ENCODE peak calls at places on chromosomes 5 and 9, in ten cellular contexts. One of them, this sample, is unnamed.

GRCh38 chr5:21574429-21574828 is 1278.7 kb downstream of the CDH12 start:
- DNase-seq in MCF 10A: no peak
- DNase-seq in mammary epithelial cell: no peak
- DNase-seq in AG09319: no peak
- DNase-seq in gastrocnemius medialis: no peak
- DNase-seq in tibial artery: no peak
- DNase-seq in ovary: no peak
- DNase-seq in foreskin fibroblast: no peak
- DNase-seq in coronary artery: no peak
- DNase-seq in cardiac muscle cell: no peak
- DNase-seq in this sample: no peak

GRCh38 chr9:86187121-86187520 is 72.3 kb downstream of the C9orf153 start:
- DNase-seq in gastrocnemius medialis: no peak
- DNase-seq in MCF 10A: peak; percentile 36
- DNase-seq in AG09319: no peak
- DNase-seq in mammary epithelial cell: no peak
- DNase-seq in tibial artery: no peak
- DNase-seq in ovary: no peak
- DNase-seq in cardiac muscle cell: peak; percentile 62
- DNase-seq in foreskin fibroblast: no peak
- DNase-seq in coronary artery: no peak
- DNase-seq in this sample: no peak

GRCh38 chr9:135602789-135603481 is 36.4 kb downstream of the GLT6D1 start:
- DNase-seq in cardiac muscle cell: peak; percentile 45
- DNase-seq in MCF 10A: peak; percentile 51
- DNase-seq in tibial artery: no peak
- DNase-seq in gastrocnemius medialis: no peak
- DNase-seq in AG09319: no peak
- DNase-seq in foreskin fibroblast: peak; percentile 68
- DNase-seq in mammary epithelial cell: peak; percentile 23
- DNase-seq in coronary artery: peak; percentile 55
- DNase-seq in ovary: no peak
- DNase-seq in this sample: no peak

GRCh38 chr5:149072376-149072775 is 9.5 kb upstream of the SH3TC2 start:
- DNase-seq in gastrocnemius medialis: no peak
- DNase-seq in AG09319: no peak
- DNase-seq in foreskin fibroblast: no peak
- DNase-seq in mammary epithelial cell: no peak
- DNase-seq in tibial artery: no peak
- DNase-seq in cardiac muscle cell: no peak
- DNase-seq in MCF 10A: no peak
- DNase-seq in coronary artery: no peak
- DNase-seq in ovary: no peak
- DNase-seq in this sample: no peak

GRCh38 chr9:134169724-134170401 is 5.5 kb upstream of the RNU6ATAC start:
- DNase-seq in gastrocnemius medialis: no peak
- DNase-seq in tibial artery: no peak
- DNase-seq in ovary: no peak
- DNase-seq in mammary epithelial cell: no peak
- DNase-seq in foreskin fibroblast: no peak
- DNase-seq in AG09319: no peak
- DNase-seq in MCF 10A: no peak
- DNase-seq in coronary artery: no peak
- DNase-seq in cardiac muscle cell: no peak
- DNase-seq in this sample: no peak

GRCh38 chr5:178378527-178379484 is 146.2 kb upstream of the PHYKPL start:
- DNase-seq in coronary artery: no peak
- DNase-seq in MCF 10A: no peak
- DNase-seq in mammary epithelial cell: no peak
- DNase-seq in foreskin fibroblast: no peak
- DNase-seq in gastrocnemius medialis: no peak
- DNase-seq in cardiac muscle cell: no peak
- DNase-seq in ovary: no peak
- DNase-seq in tibial artery: no peak
- DNase-seq in AG09319: no peak
- DNase-seq in this sample: no peak

GRCh38 chr5:107242411-107242810 is 428.3 kb downstream of the EFNA5 start:
- DNase-seq in cardiac muscle cell: no peak
- DNase-seq in mammary epithelial cell: peak; percentile 56
- DNase-seq in ovary: no peak
- DNase-seq in foreskin fibroblast: no peak
- DNase-seq in tibial artery: no peak
- DNase-seq in MCF 10A: no peak
- DNase-seq in gastrocnemius medialis: no peak
- DNase-seq in coronary artery: no peak
- DNase-seq in AG09319: no peak
- DNase-seq in this sample: no peak

GRCh38 chr9:134557331-134557730 is 84.3 kb upstream of the COL5A1 start:
- DNase-seq in mammary epithelial cell: no peak
- DNase-seq in tibial artery: no peak
- DNase-seq in MCF 10A: no peak
- DNase-seq in foreskin fibroblast: no peak
- DNase-seq in coronary artery: peak; percentile 47
- DNase-seq in gastrocnemius medialis: no peak
- DNase-seq in cardiac muscle cell: no peak
- DNase-seq in AG09319: no peak
- DNase-seq in ovary: no peak
- DNase-seq in this sample: no peak

DNA sequence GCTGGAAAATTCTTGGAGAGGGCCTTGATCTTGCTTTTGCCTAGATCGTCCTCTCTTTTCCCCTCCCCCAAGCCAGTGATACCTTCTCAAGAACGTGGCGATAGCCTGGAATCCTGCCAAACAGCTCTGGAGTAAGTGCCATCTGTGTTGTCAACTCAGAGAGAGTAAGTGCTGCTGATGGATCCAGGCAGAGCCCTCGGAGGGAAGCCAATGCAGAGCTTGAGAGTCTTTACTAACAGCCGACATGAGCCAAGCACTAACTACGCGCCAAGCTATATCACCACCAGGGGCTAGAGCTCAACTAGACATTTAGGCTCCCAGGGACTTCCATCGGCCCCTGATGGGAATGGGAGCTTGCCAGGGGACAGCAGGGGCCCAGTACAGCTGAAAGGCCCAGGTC is 17.6 kb downstream of the RAPGEF1 start:
- DNase-seq in AG09319: no peak
- DNase-seq in coronary artery: no peak
- DNase-seq in foreskin fibroblast: no peak
- DNase-seq in tibial artery: no peak
- DNase-seq in cardiac muscle cell: peak; percentile 81
- DNase-seq in mammary epithelial cell: no peak
- DNase-seq in ovary: no peak
- DNase-seq in MCF 10A: no peak
- DNase-seq in gastrocnemius medialis: no peak
- DNase-seq in this sample: no peak
- TF ChIP-seq CTCF in AG09319: no peak
- TF ChIP-seq CTCF in coronary artery: no peak
- TF ChIP-seq CTCF in foreskin fibroblast: no peak
- TF ChIP-seq CTCF in tibial artery: no peak
- TF ChIP-seq CTCF in cardiac muscle cell: no peak
- TF ChIP-seq CTCF in mammary epithelial cell: no peak
- TF ChIP-seq CTCF in ovary: no peak
- TF ChIP-seq CTCF in MCF 10A: no peak
- TF ChIP-seq CTCF in gastrocnemius medialis: no peak
- TF ChIP-seq CTCF in this sample: no peak

GRCh38 chr5:102889033-102889432 is 133.9 kb downstream of the PAM start:
- DNase-seq in cardiac muscle cell: no peak
- DNase-seq in coronary artery: no peak
- DNase-seq in ovary: no peak
- DNase-seq in AG09319: no peak
- DNase-seq in foreskin fibroblast: no peak
- DNase-seq in mammary epithelial cell: no peak
- DNase-seq in tibial artery: no peak
- DNase-seq in MCF 10A: no peak
- DNase-seq in gastrocnemius medialis: peak; percentile 14
- DNase-seq in this sample: no peak

GRCh38 chr5:102891175-102891574 is 136.1 kb downstream of the PAM start:
- DNase-seq in AG09319: no peak
- DNase-seq in foreskin fibroblast: no peak
- DNase-seq in MCF 10A: no peak
- DNase-seq in coronary artery: no peak
- DNase-seq in ovary: no peak
- DNase-seq in mammary epithelial cell: no peak
- DNase-seq in cardiac muscle cell: no peak
- DNase-seq in gastrocnemius medialis: no peak
- DNase-seq in tibial artery: no peak
- DNase-seq in this sample: no peak

GRCh38 chr5:102890133-102890532 is 135.0 kb downstream of the PAM start:
- DNase-seq in ovary: no peak
- DNase-seq in foreskin fibroblast: no peak
- DNase-seq in cardiac muscle cell: no peak
- DNase-seq in AG09319: no peak
- DNase-seq in mammary epithelial cell: no peak
- DNase-seq in MCF 10A: no peak
- DNase-seq in gastrocnemius medialis: no peak
- DNase-seq in coronary artery: no peak
- DNase-seq in tibial artery: no peak
- DNase-seq in this sample: no peak

GRCh38 chr5:102888483-102888882 is 133.4 kb downstream of the PAM start:
- DNase-seq in ovary: no peak
- DNase-seq in tibial artery: no peak
- DNase-seq in AG09319: no peak
- DNase-seq in mammary epithelial cell: no peak
- DNase-seq in cardiac muscle cell: no peak
- DNase-seq in MCF 10A: no peak
- DNase-seq in foreskin fibroblast: no peak
- DNase-seq in gastrocnemius medialis: no peak
- DNase-seq in coronary artery: no peak
- DNase-seq in this sample: no peak

GRCh38 chr5:102886586-102886985 is 131.5 kb downstream of the PAM start:
- DNase-seq in coronary artery: no peak
- DNase-seq in AG09319: no peak
- DNase-seq in mammary epithelial cell: no peak
- DNase-seq in cardiac muscle cell: no peak
- DNase-seq in gastrocnemius medialis: no peak
- DNase-seq in tibial artery: no peak
- DNase-seq in foreskin fibroblast: no peak
- DNase-seq in MCF 10A: no peak
- DNase-seq in ovary: no peak
- DNase-seq in this sample: no peak
- TF ChIP-seq CTCF in coronary artery: no peak
- TF ChIP-seq CTCF in AG09319: no peak
- TF ChIP-seq CTCF in mammary epithelial cell: no peak
- TF ChIP-seq CTCF in cardiac muscle cell: no peak
- TF ChIP-seq CTCF in gastrocnemius medialis: no peak
- TF ChIP-seq CTCF in tibial artery: no peak
- TF ChIP-seq CTCF in foreskin fibroblast: no peak
- TF ChIP-seq CTCF in MCF 10A: no peak
- TF ChIP-seq CTCF in ovary: no peak
- TF ChIP-seq CTCF in this sample: no peak

GRCh38 chr9:127680846-127681245 is 25.9 kb upstream of the CFAP157 start:
- DNase-seq in coronary artery: no peak
- DNase-seq in gastrocnemius medialis: no peak
- DNase-seq in foreskin fibroblast: no peak
- DNase-seq in cardiac muscle cell: no peak
- DNase-seq in AG09319: no peak
- DNase-seq in mammary epithelial cell: no peak
- DNase-seq in MCF 10A: no peak
- DNase-seq in tibial artery: no peak
- DNase-seq in ovary: no peak
- DNase-seq in this sample: no peak

GRCh38 chr9:127680226-127680625 is 26.6 kb upstream of the CFAP157 start:
- DNase-seq in cardiac muscle cell: no peak
- DNase-seq in mammary epithelial cell: no peak
- DNase-seq in gastrocnemius medialis: no peak
- DNase-seq in foreskin fibroblast: no peak
- DNase-seq in ovary: no peak
- DNase-seq in tibial artery: no peak
- DNase-seq in MCF 10A: no peak
- DNase-seq in coronary artery: no peak
- DNase-seq in AG09319: no peak
- DNase-seq in this sample: no peak

GRCh38 chr9:127673234-127673633 is 33.6 kb upstream of the CFAP157 start:
- DNase-seq in ovary: no peak
- DNase-seq in AG09319: no peak
- DNase-seq in coronary artery: no peak
- DNase-seq in foreskin fibroblast: no peak
- DNase-seq in cardiac muscle cell: no peak
- DNase-seq in tibial artery: no peak
- DNase-seq in MCF 10A: no peak
- DNase-seq in mammary epithelial cell: no peak
- DNase-seq in gastrocnemius medialis: no peak
- DNase-seq in this sample: no peak

GRCh38 chr9:127679506-127679905 is 27.3 kb upstream of the CFAP157 start:
- DNase-seq in mammary epithelial cell: no peak
- DNase-seq in tibial artery: no peak
- DNase-seq in gastrocnemius medialis: no peak
- DNase-seq in coronary artery: no peak
- DNase-seq in cardiac muscle cell: no peak
- DNase-seq in ovary: no peak
- DNase-seq in MCF 10A: no peak
- DNase-seq in foreskin fibroblast: no peak
- DNase-seq in AG09319: no peak
- DNase-seq in this sample: no peak

GRCh38 chr9:127676636-127677035 is 30.2 kb upstream of the CFAP157 start:
- DNase-seq in foreskin fibroblast: no peak
- DNase-seq in AG09319: no peak
- DNase-seq in cardiac muscle cell: no peak
- DNase-seq in ovary: no peak
- DNase-seq in MCF 10A: peak; percentile 82
- DNase-seq in mammary epithelial cell: no peak
- DNase-seq in gastrocnemius medialis: no peak
- DNase-seq in coronary artery: no peak
- DNase-seq in tibial artery: no peak
- DNase-seq in this sample: no peak
- TF ChIP-seq CTCF in foreskin fibroblast: no peak
- TF ChIP-seq CTCF in AG09319: no peak
- TF ChIP-seq CTCF in cardiac muscle cell: no peak
- TF ChIP-seq CTCF in ovary: no peak
- TF ChIP-seq CTCF in MCF 10A: no peak
- TF ChIP-seq CTCF in mammary epithelial cell: no peak
- TF ChIP-seq CTCF in gastrocnemius medialis: no peak
- TF ChIP-seq CTCF in coronary artery: no peak
- TF ChIP-seq CTCF in tibial artery: no peak
- TF ChIP-seq CTCF in this sample: no peak

GRCh38 chr5:320524-321232 is 836 bp upstream of the AHRR start:
- DNase-seq in AG09319: no peak
- DNase-seq in tibial artery: no peak
- DNase-seq in coronary artery: no peak
- DNase-seq in gastrocnemius medialis: no peak
- DNase-seq in foreskin fibroblast: no peak
- DNase-seq in cardiac muscle cell: no peak
- DNase-seq in MCF 10A: no peak
- DNase-seq in mammary epithelial cell: no peak
- DNase-seq in ovary: no peak
- DNase-seq in this sample: no peak

GRCh38 chr5:317086-317811 is 4.3 kb upstream of the AHRR start:
- DNase-seq in cardiac muscle cell: peak; percentile 81
- DNase-seq in gastrocnemius medialis: no peak
- DNase-seq in foreskin fibroblast: peak; percentile 93
- DNase-seq in coronary artery: no peak
- DNase-seq in AG09319: no peak
- DNase-seq in MCF 10A: peak; percentile 75
- DNase-seq in mammary epithelial cell: peak; percentile 30
- DNase-seq in tibial artery: no peak
- DNase-seq in ovary: no peak
- DNase-seq in this sample: peak; percentile 25

GRCh38 chr5:318931-319601 is 2.4 kb upstream of the AHRR start:
- DNase-seq in gastrocnemius medialis: no peak
- DNase-seq in tibial artery: no peak
- DNase-seq in ovary: no peak
- DNase-seq in AG09319: no peak
- DNase-seq in cardiac muscle cell: no peak
- DNase-seq in mammary epithelial cell: no peak
- DNase-seq in coronary artery: no peak
- DNase-seq in foreskin fibroblast: no peak
- DNase-seq in MCF 10A: no peak
- DNase-seq in this sample: no peak

GRCh38 chr5:316210-317085 is 5.1 kb upstream of the AHRR start:
- DNase-seq in AG09319: no peak
- DNase-seq in ovary: no peak
- DNase-seq in tibial artery: no peak
- DNase-seq in cardiac muscle cell: no peak
- DNase-seq in foreskin fibroblast: no peak
- DNase-seq in mammary epithelial cell: no peak
- DNase-seq in gastrocnemius medialis: no peak
- DNase-seq in coronary artery: no peak
- DNase-seq in MCF 10A: no peak
- DNase-seq in this sample: no peak

DNA sequence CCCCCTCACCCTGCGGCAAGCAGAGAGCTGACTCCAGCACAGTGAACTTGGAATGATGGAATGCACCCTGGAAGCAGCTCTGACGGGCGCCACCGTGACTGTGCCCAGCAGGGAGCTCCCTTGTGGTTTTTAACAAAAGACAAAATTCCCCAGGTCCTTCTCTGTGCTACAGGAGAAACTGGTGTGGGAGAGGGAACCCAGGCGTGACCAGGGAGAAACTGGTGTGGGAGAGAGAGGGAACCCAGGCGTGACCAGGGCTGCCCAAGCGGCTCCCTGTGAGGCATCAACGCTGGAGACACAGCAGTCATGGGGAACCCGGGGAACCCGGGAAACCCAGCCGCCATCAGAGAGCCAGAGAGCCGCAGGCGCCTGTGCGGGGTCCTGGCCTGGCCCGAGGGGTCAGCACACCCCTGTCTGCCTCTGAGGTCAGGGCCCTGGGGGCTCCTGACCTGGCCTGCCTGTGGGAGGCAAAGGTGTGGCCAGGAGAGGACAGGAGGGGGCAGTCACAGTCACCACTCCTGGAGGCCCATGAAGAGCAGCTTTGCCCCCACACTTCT is 3.1 kb upstream of the AHRR start:
- DNase-seq in AG09319: no peak
- DNase-seq in MCF 10A: peak; percentile 61
- DNase-seq in tibial artery: no peak
- DNase-seq in mammary epithelial cell: peak; percentile 47
- DNase-seq in foreskin fibroblast: peak; percentile 66
- DNase-seq in ovary: no peak
- DNase-seq in cardiac muscle cell: no peak
- DNase-seq in gastrocnemius medialis: no peak
- DNase-seq in coronary artery: no peak
- DNase-seq in this sample: no peak
- TF ChIP-seq CTCF in AG09319: no peak
- TF ChIP-seq CTCF in MCF 10A: no peak
- TF ChIP-seq CTCF in tibial artery: no peak
- TF ChIP-seq CTCF in mammary epithelial cell: no peak
- TF ChIP-seq CTCF in foreskin fibroblast: no peak
- TF ChIP-seq CTCF in ovary: no peak
- TF ChIP-seq CTCF in cardiac muscle cell: no peak
- TF ChIP-seq CTCF in gastrocnemius medialis: no peak
- TF ChIP-seq CTCF in coronary artery: no peak
- TF ChIP-seq CTCF in this sample: no peak